ENCODE peak calls at places on chromosomes 1 and 21, in eight cellular contexts. One of them, this sample, is unnamed.

GRCh38 chr1:154219511-154219910 is 1.2 kb upstream of the UBAP2L start:
- DNase-seq in psoas muscle: no peak
- DNase-seq in adrenal gland: peak; percentile 71
- DNase-seq in upper lobe of right lung: no peak
- DNase-seq in cardiac muscle cell: peak; percentile 19
- DNase-seq in right lobe of liver: peak; percentile 53
- DNase-seq in transverse colon: peak; percentile 11
- DNase-seq in CD8-positive, alpha-beta T cell: no peak
- DNase-seq in this sample: no peak

GRCh38 chr1:169601096-169601881 is 15.0 kb upstream of the F5 start:
- DNase-seq in psoas muscle: no peak
- DNase-seq in adrenal gland: no peak
- DNase-seq in upper lobe of right lung: no peak
- DNase-seq in cardiac muscle cell: peak; percentile 59
- DNase-seq in right lobe of liver: no peak
- DNase-seq in transverse colon: no peak
- DNase-seq in CD8-positive, alpha-beta T cell: no peak
- DNase-seq in this sample: no peak

GRCh38 chr21:41897690-41898089 is 18.5 kb upstream of the PRDM15 start:
- DNase-seq in psoas muscle: no peak
- DNase-seq in adrenal gland: no peak
- DNase-seq in upper lobe of right lung: no peak
- DNase-seq in cardiac muscle cell: no peak
- DNase-seq in right lobe of liver: no peak
- DNase-seq in transverse colon: no peak
- DNase-seq in CD8-positive, alpha-beta T cell: no peak
- DNase-seq in this sample: no peak

GRCh38 chr21:36596174-36596573 is 102.7 kb upstream of the SIM2 start:
- DNase-seq in psoas muscle: no peak
- DNase-seq in adrenal gland: no peak
- DNase-seq in upper lobe of right lung: no peak
- DNase-seq in cardiac muscle cell: no peak
- DNase-seq in right lobe of liver: no peak
- DNase-seq in transverse colon: no peak
- DNase-seq in CD8-positive, alpha-beta T cell: no peak
- DNase-seq in this sample: no peak

GRCh38 chr1:22104865-22105437 is 37.9 kb downstream of the WNT4 start:
- DNase-seq in psoas muscle: no peak
- DNase-seq in adrenal gland: no peak
- DNase-seq in upper lobe of right lung: no peak
- DNase-seq in cardiac muscle cell: no peak
- DNase-seq in right lobe of liver: no peak
- DNase-seq in transverse colon: no peak
- DNase-seq in CD8-positive, alpha-beta T cell: peak; percentile 49
- DNase-seq in this sample: no peak

GRCh38 chr1:238177960-238178359 is 287.2 kb upstream of the ZP4 start:
- DNase-seq in psoas muscle: no peak
- DNase-seq in adrenal gland: no peak
- DNase-seq in upper lobe of right lung: no peak
- DNase-seq in cardiac muscle cell: no peak
- DNase-seq in right lobe of liver: no peak
- DNase-seq in transverse colon: no peak
- DNase-seq in CD8-positive, alpha-beta T cell: no peak
- DNase-seq in this sample: no peak

GRCh38 chr1:151165281-151165737 is 393 bp downstream of the LYSMD1 start:
- DNase-seq in psoas muscle: peak; percentile 52
- DNase-seq in adrenal gland: peak; percentile 49
- DNase-seq in upper lobe of right lung: peak; percentile 75
- DNase-seq in cardiac muscle cell: peak; percentile 70
- DNase-seq in right lobe of liver: no peak
- DNase-seq in transverse colon: peak; percentile 49
- DNase-seq in CD8-positive, alpha-beta T cell: no peak
- DNase-seq in this sample: no peak

GRCh38 chr1:5601516-5601915 is 390.7 kb downstream of the NPHP4 start:
- DNase-seq in psoas muscle: no peak
- DNase-seq in adrenal gland: no peak
- DNase-seq in upper lobe of right lung: no peak
- DNase-seq in cardiac muscle cell: no peak
- DNase-seq in right lobe of liver: no peak
- DNase-seq in transverse colon: no peak
- DNase-seq in CD8-positive, alpha-beta T cell: no peak
- DNase-seq in this sample: no peak

GRCh38 chr1:19454265-19455198 is 30.8 kb downstream of the CAPZB start:
- DNase-seq in psoas muscle: no peak
- DNase-seq in adrenal gland: no peak
- DNase-seq in upper lobe of right lung: no peak
- DNase-seq in cardiac muscle cell: no peak
- DNase-seq in right lobe of liver: no peak
- DNase-seq in transverse colon: no peak
- DNase-seq in CD8-positive, alpha-beta T cell: no peak
- DNase-seq in this sample: no peak

GRCh38 chr1:221141606-221142285 is 262.5 kb downstream of the HLX start:
- DNase-seq in psoas muscle: no peak
- DNase-seq in adrenal gland: no peak
- DNase-seq in upper lobe of right lung: no peak
- DNase-seq in cardiac muscle cell: no peak
- DNase-seq in right lobe of liver: no peak
- DNase-seq in transverse colon: no peak
- DNase-seq in CD8-positive, alpha-beta T cell: no peak
- DNase-seq in this sample: no peak

GRCh38 chr1:109255097-109255651 is 5.8 kb downstream of the CELSR2 start:
- DNase-seq in psoas muscle: no peak
- DNase-seq in adrenal gland: no peak
- DNase-seq in upper lobe of right lung: no peak
- DNase-seq in cardiac muscle cell: peak; percentile 8
- DNase-seq in right lobe of liver: no peak
- DNase-seq in transverse colon: no peak
- DNase-seq in CD8-positive, alpha-beta T cell: no peak
- DNase-seq in this sample: no peak

GRCh38 chr1:62425041-62425440 is 11.8 kb upstream of the USP1 start:
- DNase-seq in psoas muscle: no peak
- DNase-seq in adrenal gland: no peak
- DNase-seq in upper lobe of right lung: no peak
- DNase-seq in cardiac muscle cell: no peak
- DNase-seq in right lobe of liver: no peak
- DNase-seq in transverse colon: no peak
- DNase-seq in CD8-positive, alpha-beta T cell: no peak
- DNase-seq in this sample: no peak

GRCh38 chr1:44316231-44316759 is 38.8 kb downstream of the ERI3 start:
- DNase-seq in psoas muscle: no peak
- DNase-seq in adrenal gland: no peak
- DNase-seq in upper lobe of right lung: no peak
- DNase-seq in cardiac muscle cell: no peak
- DNase-seq in right lobe of liver: no peak
- DNase-seq in transverse colon: no peak
- DNase-seq in CD8-positive, alpha-beta T cell: no peak
- DNase-seq in this sample: no peak

GRCh38 chr21:45999581-46000181 is 18.1 kb downstream of the COL6A1 start:
- DNase-seq in psoas muscle: no peak
- DNase-seq in adrenal gland: peak; percentile 8
- DNase-seq in upper lobe of right lung: no peak
- DNase-seq in cardiac muscle cell: no peak
- DNase-seq in right lobe of liver: no peak
- DNase-seq in transverse colon: no peak
- DNase-seq in CD8-positive, alpha-beta T cell: peak; percentile 4
- DNase-seq in this sample: no peak

GRCh38 chr21:36976882-36977651 is 10.6 kb upstream of the HLCS start:
- DNase-seq in psoas muscle: no peak
- DNase-seq in adrenal gland: no peak
- DNase-seq in upper lobe of right lung: no peak
- DNase-seq in cardiac muscle cell: peak; percentile 83
- DNase-seq in right lobe of liver: no peak
- DNase-seq in transverse colon: peak; percentile 17
- DNase-seq in CD8-positive, alpha-beta T cell: peak; percentile 23
- DNase-seq in this sample: no peak

GRCh38 chr1:206551985-206552325 is 44.6 kb downstream of the RASSF5 start:
- DNase-seq in psoas muscle: no peak
- DNase-seq in adrenal gland: no peak
- DNase-seq in upper lobe of right lung: no peak
- DNase-seq in cardiac muscle cell: no peak
- DNase-seq in right lobe of liver: no peak
- DNase-seq in transverse colon: peak; percentile 28
- DNase-seq in CD8-positive, alpha-beta T cell: peak; percentile 76
- DNase-seq in this sample: no peak

GRCh38 chr1:145999321-146000024 is 3.1 kb upstream of the TXNIP start:
- DNase-seq in psoas muscle: no peak
- DNase-seq in adrenal gland: peak; percentile 63
- DNase-seq in upper lobe of right lung: no peak
- DNase-seq in cardiac muscle cell: peak; percentile 49
- DNase-seq in right lobe of liver: peak; percentile 81
- DNase-seq in transverse colon: peak; percentile 65
- DNase-seq in CD8-positive, alpha-beta T cell: peak; percentile 46
- DNase-seq in this sample: no peak

GRCh38 chr1:183002267-183002666 is 21.0 kb upstream of the LAMC1 start:
- DNase-seq in psoas muscle: no peak
- DNase-seq in adrenal gland: no peak
- DNase-seq in upper lobe of right lung: no peak
- DNase-seq in cardiac muscle cell: no peak
- DNase-seq in right lobe of liver: no peak
- DNase-seq in transverse colon: no peak
- DNase-seq in CD8-positive, alpha-beta T cell: no peak
- DNase-seq in this sample: no peak

GRCh38 chr1:236398538-236398937 is 4.5 kb downstream of the EDARADD start:
- DNase-seq in psoas muscle: no peak
- DNase-seq in adrenal gland: no peak
- DNase-seq in upper lobe of right lung: no peak
- DNase-seq in cardiac muscle cell: no peak
- DNase-seq in right lobe of liver: no peak
- DNase-seq in transverse colon: no peak
- DNase-seq in CD8-positive, alpha-beta T cell: no peak
- DNase-seq in this sample: no peak

GRCh38 chr1:176374967-176375569 is 87.9 kb upstream of the PAPPA2 start:
- DNase-seq in psoas muscle: peak; percentile 66
- DNase-seq in adrenal gland: peak; percentile 81
- DNase-seq in upper lobe of right lung: peak; percentile 79
- DNase-seq in cardiac muscle cell: peak; percentile 76
- DNase-seq in right lobe of liver: peak; percentile 68
- DNase-seq in transverse colon: peak; percentile 75
- DNase-seq in CD8-positive, alpha-beta T cell: peak; percentile 52
- DNase-seq in this sample: peak; percentile 68

GRCh38 chr1:230128569-230129269 is 61.7 kb downstream of the GALNT2 start:
- DNase-seq in psoas muscle: no peak
- DNase-seq in adrenal gland: no peak
- DNase-seq in upper lobe of right lung: no peak
- DNase-seq in cardiac muscle cell: no peak
- DNase-seq in right lobe of liver: no peak
- DNase-seq in transverse colon: no peak
- DNase-seq in CD8-positive, alpha-beta T cell: no peak
- DNase-seq in this sample: no peak

GRCh38 chr1:6523566-6523965 is 30.7 kb downstream of the NOL9 start:
- DNase-seq in psoas muscle: no peak
- DNase-seq in adrenal gland: peak; percentile 72
- DNase-seq in upper lobe of right lung: no peak
- DNase-seq in cardiac muscle cell: peak; percentile 53
- DNase-seq in right lobe of liver: no peak
- DNase-seq in transverse colon: no peak
- DNase-seq in CD8-positive, alpha-beta T cell: no peak
- DNase-seq in this sample: no peak

GRCh38 chr21:26391166-26391565 is 181.9 kb downstream of the CYYR1 start:
- DNase-seq in psoas muscle: no peak
- DNase-seq in adrenal gland: no peak
- DNase-seq in upper lobe of right lung: no peak
- DNase-seq in cardiac muscle cell: no peak
- DNase-seq in right lobe of liver: no peak
- DNase-seq in transverse colon: no peak
- DNase-seq in CD8-positive, alpha-beta T cell: no peak
- DNase-seq in this sample: no peak

GRCh38 chr1:234617135-234617985 is 7.4 kb upstream of the IRF2BP2 start:
- DNase-seq in psoas muscle: no peak
- DNase-seq in adrenal gland: no peak
- DNase-seq in upper lobe of right lung: no peak
- DNase-seq in cardiac muscle cell: peak; percentile 73
- DNase-seq in right lobe of liver: peak; percentile 58
- DNase-seq in transverse colon: no peak
- DNase-seq in CD8-positive, alpha-beta T cell: no peak
- DNase-seq in this sample: no peak

GRCh38 chr21:34947122-34947534 is 102.0 kb downstream of the RUNX1 start:
- DNase-seq in psoas muscle: no peak
- DNase-seq in adrenal gland: no peak
- DNase-seq in upper lobe of right lung: no peak
- DNase-seq in cardiac muscle cell: no peak
- DNase-seq in right lobe of liver: no peak
- DNase-seq in transverse colon: no peak
- DNase-seq in CD8-positive, alpha-beta T cell: no peak
- DNase-seq in this sample: no peak

DNA sequence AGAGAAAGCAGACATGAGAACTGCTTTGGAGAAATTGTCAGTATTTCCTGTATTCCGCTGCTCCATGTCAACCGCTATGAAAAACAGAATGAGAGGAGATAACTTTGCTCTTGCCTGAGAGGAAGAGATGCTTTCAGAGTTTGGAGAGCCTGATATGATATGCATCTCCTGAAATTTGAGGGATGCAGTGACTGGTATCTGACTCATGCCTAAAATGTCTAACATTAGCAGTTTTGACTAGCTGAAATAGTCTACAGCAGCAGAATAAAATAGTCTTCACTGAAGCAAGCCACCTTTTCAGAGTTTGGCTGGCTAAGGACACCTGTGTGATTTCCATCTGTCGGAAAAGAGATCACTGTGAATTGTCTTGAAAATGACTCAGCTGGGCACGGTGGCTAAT is 165.8 kb upstream of the LRRC7 start:
- DNase-seq in psoas muscle: no peak
- DNase-seq in adrenal gland: no peak
- DNase-seq in upper lobe of right lung: no peak
- DNase-seq in cardiac muscle cell: no peak
- DNase-seq in right lobe of liver: no peak
- DNase-seq in transverse colon: no peak
- DNase-seq in CD8-positive, alpha-beta T cell: no peak
- DNase-seq in this sample: no peak
- H3K9me3 ChIP-seq in psoas muscle: no peaks in the 10 kb centered on the region
- H3K9me3 ChIP-seq in adrenal gland: no peaks in the 10 kb centered on the region
- H3K9me3 ChIP-seq in upper lobe of right lung: no peaks in the 10 kb centered on the region
- H3K9me3 ChIP-seq in cardiac muscle cell: no peaks in the 10 kb centered on the region
- H3K9me3 ChIP-seq in right lobe of liver: no peaks in the 10 kb centered on the region
- H3K9me3 ChIP-seq in transverse colon: no peaks in the 10 kb centered on the region
- H3K9me3 ChIP-seq in CD8-positive, alpha-beta T cell: no peaks in the 10 kb centered on the region
- H3K9me3 ChIP-seq in this sample: no peaks in the 10 kb centered on the region

GRCh38 chr1:41622859-41623732 is 138.6 kb upstream of the EDN2 start:
- DNase-seq in psoas muscle: no peak
- DNase-seq in adrenal gland: no peak
- DNase-seq in upper lobe of right lung: no peak
- DNase-seq in cardiac muscle cell: peak; percentile 14
- DNase-seq in right lobe of liver: no peak
- DNase-seq in transverse colon: no peak
- DNase-seq in CD8-positive, alpha-beta T cell: no peak
- DNase-seq in this sample: no peak
- H3K4me1 ChIP-seq in psoas muscle: peaks cover 15% of the 10 kb centered on the region
- H3K4me1 ChIP-seq in adrenal gland: peaks cover 5% of the 10 kb centered on the region
- H3K4me1 ChIP-seq in upper lobe of right lung: peaks cover 37% of the 10 kb centered on the region
- H3K4me1 ChIP-seq in cardiac muscle cell: no peaks in the 10 kb centered on the region
- H3K4me1 ChIP-seq in right lobe of liver: no peaks in the 10 kb centered on the region
- H3K4me1 ChIP-seq in transverse colon: peaks cover 13% of the 10 kb centered on the region
- H3K4me1 ChIP-seq in CD8-positive, alpha-beta T cell: peaks cover 11% of the 10 kb centered on the region
- H3K4me1 ChIP-seq in this sample: peaks cover 25% of the 10 kb centered on the region

GRCh38 chr1:233295775-233296322 is 324 bp upstream of the PCNX2 start:
- DNase-seq in psoas muscle: no peak
- DNase-seq in adrenal gland: peak; percentile 37
- DNase-seq in upper lobe of right lung: no peak
- DNase-seq in cardiac muscle cell: peak; percentile 69
- DNase-seq in right lobe of liver: no peak
- DNase-seq in transverse colon: no peak
- DNase-seq in CD8-positive, alpha-beta T cell: no peak
- DNase-seq in this sample: no peak
- TF ChIP-seq CTCF in psoas muscle: no peak
- TF ChIP-seq CTCF in adrenal gland: no peak
- TF ChIP-seq CTCF in upper lobe of right lung: no peak
- TF ChIP-seq CTCF in cardiac muscle cell: no peak
- TF ChIP-seq CTCF in right lobe of liver: no peak
- TF ChIP-seq CTCF in transverse colon: no peak
- TF ChIP-seq CTCF in CD8-positive, alpha-beta T cell: no peak
- TF ChIP-seq CTCF in this sample: no peak

GRCh38 chr1:227583354-227583753 is 20.0 kb downstream of the ZNF678 start:
- DNase-seq in psoas muscle: no peak
- DNase-seq in adrenal gland: no peak
- DNase-seq in upper lobe of right lung: no peak
- DNase-seq in cardiac muscle cell: no peak
- DNase-seq in right lobe of liver: no peak
- DNase-seq in transverse colon: no peak
- DNase-seq in CD8-positive, alpha-beta T cell: no peak
- DNase-seq in this sample: no peak
- H3K9me3 ChIP-seq in psoas muscle: peaks cover 10% of the 10 kb centered on the region
- H3K9me3 ChIP-seq in adrenal gland: no peaks in the 10 kb centered on the region
- H3K9me3 ChIP-seq in upper lobe of right lung: peaks cover 3% of the 10 kb centered on the region
- H3K9me3 ChIP-seq in cardiac muscle cell: no peaks in the 10 kb centered on the region
- H3K9me3 ChIP-seq in right lobe of liver: no peaks in the 10 kb centered on the region
- H3K9me3 ChIP-seq in transverse colon: peaks cover 11% of the 10 kb centered on the region
- H3K9me3 ChIP-seq in CD8-positive, alpha-beta T cell: no peaks in the 10 kb centered on the region
- H3K9me3 ChIP-seq in this sample: peaks cover 33% of the 10 kb centered on the region